ENCODE peak calls at places on chromosome 2, in seven cellular contexts. M is hepatocyte; W is stimulated activated CD4-positive, alpha-beta T cell treated with anti-CD3 and anti-CD28 coated beads, TNF-alpha, amount 100 ng/mL, for 4 hours; R is HT-29; I is astrocyte of the cerebellum; V is HT1080; Y is ELF-1. Q is an unnamed sample.

GRCh38 chr2:46066116-46066515 is 231.1 kb upstream of the EPAS1 start:
- DNase-seq in M (no peak), W (no peak), R (no peak), I (no peak), V (peak), Y (no peak), Q (no peak)

GRCh38 chr2:202635441-202636296 is 900 bp downstream of the FAM117B start:
- DNase-seq in M (peak), W (peak), R (peak), I (no peak), V (peak), Y (peak), Q (peak)

GRCh38 chr2:39723946-39724827 is 54.9 kb downstream of the THUMPD2 start:
- DNase-seq in M (no peak), W (no peak), R (no peak), I (no peak), V (no peak), Y (peak), Q (no peak)

GRCh38 chr2:169247231-169247630 is 115.1 kb downstream of the LRP2 start:
- DNase-seq in M (no peak), W (no peak), R (no peak), I (no peak), V (no peak), Y (no peak), Q (no peak)

GRCh38 chr2:105977807-105978206 is 216.3 kb downstream of the UXS1 start:
- DNase-seq in M (no peak), W (no peak), R (peak), I (no peak), V (no peak), Y (no peak), Q (no peak)

GRCh38 chr2:4635289-4635688 is 931.9 kb downstream of the DCDC2C start:
- DNase-seq in M (no peak), W (no peak), R (no peak), I (no peak), V (no peak), Y (no peak), Q (peak)

GRCh38 chr2:22221006-22221405 is 1097.2 kb downstream of the TDRD15 start:
- DNase-seq in M (no peak), W (no peak), R (no peak), I (peak), V (no peak), Y (no peak), Q (no peak)

GRCh38 chr2:111185496-111186022 is 64.8 kb downstream of the BCL2L11 start:
- DNase-seq in M (peak), W (no peak), R (peak), I (no peak), V (no peak), Y (no peak), Q (peak)

GRCh38 chr2:69305712-69306611 is 81.1 kb downstream of the GFPT1 start:
- DNase-seq in M (peak), W (no peak), R (no peak), I (no peak), V (no peak), Y (peak), Q (no peak)

GRCh38 chr2:79359419-79359818 is 153.4 kb upstream of the CTNNA2 start:
- DNase-seq in M (no peak), W (no peak), R (no peak), I (no peak), V (no peak), Y (no peak), Q (no peak)

GRCh38 chr2:26562811-26563645 is 78.1 kb downstream of the CIB4 start:
- DNase-seq in M (no peak), W (no peak), R (peak), I (peak), V (peak), Y (no peak), Q (no peak)

GRCh38 chr2:236671820-236672520 is 102.3 kb downstream of the ACKR3 start:
- DNase-seq in M (no peak), W (no peak), R (no peak), I (no peak), V (no peak), Y (no peak), Q (no peak)

GRCh38 chr2:149365826-149366583 is 35.6 kb downstream of the LYPD6 start:
- DNase-seq in M (peak), W (no peak), R (peak), I (no peak), V (no peak), Y (peak), Q (peak)

GRCh38 chr2:101012706-101013181 is 10.7 kb downstream of the RPL31 start:
- DNase-seq in M (peak), W (peak), R (peak), I (peak), V (no peak), Y (peak), Q (no peak)

GRCh38 chr2:64244049-64244446 is 99.8 kb upstream of the PELI1 start:
- DNase-seq in M (no peak), W (no peak), R (no peak), I (no peak), V (no peak), Y (no peak), Q (no peak)

GRCh38 chr2:128416366-128416765 is 97.7 kb upstream of the HS6ST1 start:
- DNase-seq in M (no peak), W (no peak), R (no peak), I (no peak), V (no peak), Y (peak), Q (no peak)

GRCh38 chr2:18927525-18928232 is 338.3 kb upstream of the NT5C1B start:
- DNase-seq in M (no peak), W (no peak), R (no peak), I (no peak), V (no peak), Y (no peak), Q (peak)

GRCh38 chr2:65599693-65600092 is 167.3 kb upstream of the SPRED2 start:
- DNase-seq in M (no peak), W (no peak), R (no peak), I (no peak), V (no peak), Y (no peak), Q (no peak)

GRCh38 chr2:70580352-70580751 is 26.7 kb upstream of the TGFA start:
- DNase-seq in M (no peak), W (no peak), R (no peak), I (no peak), V (no peak), Y (no peak), Q (no peak)

GRCh38 chr2:129812071-129812470 is 167.4 kb upstream of the RAB6C start:
- DNase-seq in M (peak), W (no peak), R (peak), I (no peak), V (peak), Y (no peak), Q (no peak)

GRCh38 chr2:227079726-227080125 is 84.3 kb downstream of the COL4A4 start:
- DNase-seq in M (no peak), W (no peak), R (no peak), I (no peak), V (no peak), Y (no peak), Q (no peak)

GRCh38 chr2:101151141-101151858 is at the start of gene TBC1D8:
- DNase-seq in M (peak), W (peak), R (peak), I (no peak), V (peak), Y (peak), Q (no peak)

GRCh38 chr2:240596080-240596460 is 9.5 kb downstream of the CAPN10 start:
- DNase-seq in M (no peak), W (no peak), R (no peak), I (no peak), V (no peak), Y (no peak), Q (no peak)